ENCODE peak calls at places on chromosomes 1 and 21, in six cellular contexts. H, B, F, K, J and Q are unnamed samples.

GRCh38 chr1:225460737-225461532 is 33.1 kb upstream of the LBR start:
- DNase-seq in H (no peak), B (no peak), F (no peak), K (no peak), J (peak; percentile 45), Q (no peak)

GRCh38 chr21:40386301-40386911 is 460.6 kb downstream of the DSCAM start:
- DNase-seq in H (peak; percentile 49), B (peak; percentile 75), F (peak; percentile 14), K (peak; percentile 31), J (peak; percentile 18), Q (no peak)

GRCh38 chr1:64047549-64047969 is 155.9 kb upstream of the UBE2U start:
- DNase-seq in H (no peak), B (no peak), F (no peak), K (no peak), J (no peak), Q (no peak)

GRCh38 chr1:50268049-50268448 is 155.2 kb downstream of the DMRTA2 start:
- DNase-seq in H (peak; percentile 41), B (peak; percentile 86), F (no peak), K (no peak), J (peak; percentile 17), Q (no peak)

GRCh38 chr1:29259802-29260441 is 23.6 kb downstream of the PTPRU start:
- DNase-seq in H (no peak), B (peak; percentile 94), F (no peak), K (no peak), J (no peak), Q (peak; percentile 43)

GRCh38 chr21:26972131-26972707 is 5.3 kb upstream of the ADAMTS5 start:
- DNase-seq in H (no peak), B (no peak), F (no peak), K (no peak), J (no peak), Q (no peak)

GRCh38 chr1:184340984-184341383 is 45.8 kb upstream of the C1orf21 start:
- DNase-seq in H (no peak), B (peak; percentile 29), F (no peak), K (no peak), J (no peak), Q (no peak)

GRCh38 chr1:184017226-184017787 is 20.2 kb downstream of the COLGALT2 start:
- DNase-seq in H (no peak), B (no peak), F (no peak), K (no peak), J (no peak), Q (no peak)

GRCh38 chr1:219659682-219660081 is 46.8 kb upstream of the ZC3H11B start:
- DNase-seq in H (no peak), B (peak; percentile 12), F (peak; percentile 21), K (no peak), J (peak; percentile 3), Q (no peak)

GRCh38 chr1:84283381-84283780 is 18.1 kb upstream of the SAMD13 start:
- DNase-seq in H (no peak), B (no peak), F (no peak), K (no peak), J (no peak), Q (no peak)

GRCh38 chr21:44836666-44837471 is 19.0 kb upstream of the SUMO3 start:
- DNase-seq in H (peak; percentile 69), B (no peak), F (peak; percentile 34), K (no peak), J (peak; percentile 29), Q (no peak)

GRCh38 chr1:39103321-39104157 is 77.4 kb downstream of the NDUFS5 start:
- DNase-seq in H (no peak), B (no peak), F (no peak), K (no peak), J (peak; percentile 98), Q (no peak)

GRCh38 chr1:8169364-8170058 is 143.4 kb upstream of the ERRFI1 start:
- DNase-seq in H (peak; percentile 37), B (peak; percentile 46), F (peak; percentile 89), K (peak; percentile 71), J (peak; percentile 84), Q (peak; percentile 71)